ENCODE peak calls at places on chromosomes 6 and 20, in seven cellular contexts. One of them, this sample, is unnamed.

GRCh38 chr6:153032255-153032882 is 29.9 kb upstream of the MTRF1L start:
- DNase-seq in GM12878: no peak
- DNase-seq in H1: no peak
- DNase-seq in SK-N-SH: peak; percentile 14
- DNase-seq in HCT116: peak; percentile 27
- DNase-seq in HepG2: peak; percentile 22
- DNase-seq in K562: peak; percentile 30
- DNase-seq in this sample: no peak

GRCh38 chr6:90286884-90287488 is 9.7 kb downstream of the BACH2 start:
- DNase-seq in K562: peak; percentile 80
- DNase-seq in SK-N-SH: peak; percentile 41
- DNase-seq in HCT116: peak; percentile 72
- DNase-seq in GM12878: no peak
- DNase-seq in HepG2: peak; percentile 28
- DNase-seq in H1: peak; percentile 62
- DNase-seq in this sample: peak; percentile 40

GRCh38 chr20:62801284-62802010 is 3.2 kb upstream of the OGFR start:
- DNase-seq in H1: no peak
- DNase-seq in HCT116: no peak
- DNase-seq in K562: no peak
- DNase-seq in GM12878: no peak
- DNase-seq in SK-N-SH: no peak
- DNase-seq in HepG2: no peak
- DNase-seq in this sample: no peak

GRCh38 chr20:7996898-7997297 is 22.7 kb downstream of the TMX4 start:
- DNase-seq in HepG2: no peak
- DNase-seq in SK-N-SH: no peak
- DNase-seq in HCT116: no peak
- DNase-seq in K562: no peak
- DNase-seq in GM12878: no peak
- DNase-seq in H1: no peak
- DNase-seq in this sample: no peak

GRCh38 chr6:14641401-14641800 is 523.8 kb downstream of the CD83 start:
- DNase-seq in GM12878: no peak
- DNase-seq in HCT116: no peak
- DNase-seq in SK-N-SH: no peak
- DNase-seq in HepG2: no peak
- DNase-seq in K562: no peak
- DNase-seq in H1: no peak
- DNase-seq in this sample: no peak

GRCh38 chr6:159695984-159696383 is 2.9 kb upstream of the SOD2 start:
- DNase-seq in HepG2: no peak
- DNase-seq in SK-N-SH: no peak
- DNase-seq in HCT116: no peak
- DNase-seq in GM12878: no peak
- DNase-seq in K562: no peak
- DNase-seq in H1: no peak
- DNase-seq in this sample: no peak

GRCh38 chr6:74925683-74926082 is 280.2 kb downstream of the COL12A1 start:
- DNase-seq in HCT116: no peak
- DNase-seq in K562: no peak
- DNase-seq in HepG2: no peak
- DNase-seq in H1: no peak
- DNase-seq in GM12878: no peak
- DNase-seq in SK-N-SH: no peak
- DNase-seq in this sample: no peak

GRCh38 chr6:137923866-137924616 is 57.0 kb downstream of the TNFAIP3 start:
- DNase-seq in HCT116: no peak
- DNase-seq in H1: no peak
- DNase-seq in SK-N-SH: no peak
- DNase-seq in HepG2: no peak
- DNase-seq in GM12878: no peak
- DNase-seq in K562: no peak
- DNase-seq in this sample: no peak

GRCh38 chr6:137655291-137655690 is 161.1 kb upstream of the OLIG3 start:
- DNase-seq in K562: no peak
- DNase-seq in SK-N-SH: no peak
- DNase-seq in GM12878: no peak
- DNase-seq in HCT116: no peak
- DNase-seq in H1: no peak
- DNase-seq in HepG2: no peak
- DNase-seq in this sample: no peak

GRCh38 chr20:24017160-24017761 is 28.7 kb upstream of the GGTLC1 start:
- DNase-seq in HepG2: no peak
- DNase-seq in GM12878: no peak
- DNase-seq in SK-N-SH: no peak
- DNase-seq in H1: no peak
- DNase-seq in HCT116: no peak
- DNase-seq in K562: no peak
- DNase-seq in this sample: no peak

GRCh38 chr6:54335871-54336270 is 27.6 kb downstream of the TINAG start:
- DNase-seq in H1: no peak
- DNase-seq in HCT116: peak; percentile 78
- DNase-seq in K562: no peak
- DNase-seq in HepG2: peak; percentile 1
- DNase-seq in SK-N-SH: peak; percentile 0
- DNase-seq in GM12878: no peak
- DNase-seq in this sample: no peak

GRCh38 chr6:158387036-158387435 is 74.8 kb downstream of the TULP4 start:
- DNase-seq in H1: no peak
- DNase-seq in HepG2: peak; percentile 46
- DNase-seq in K562: peak; percentile 14
- DNase-seq in HCT116: peak; percentile 4
- DNase-seq in GM12878: no peak
- DNase-seq in SK-N-SH: no peak
- DNase-seq in this sample: no peak

GRCh38 chr20:62703853-62704228 is 4.8 kb upstream of the NTSR1 start:
- DNase-seq in H1: no peak
- DNase-seq in SK-N-SH: no peak
- DNase-seq in HCT116: no peak
- DNase-seq in K562: no peak
- DNase-seq in HepG2: no peak
- DNase-seq in GM12878: no peak
- DNase-seq in this sample: no peak

GRCh38 chr6:163820171-163820570 is 405.7 kb downstream of the QKI start:
- DNase-seq in K562: no peak
- DNase-seq in GM12878: no peak
- DNase-seq in SK-N-SH: no peak
- DNase-seq in HepG2: no peak
- DNase-seq in H1: no peak
- DNase-seq in HCT116: no peak
- DNase-seq in this sample: no peak

GRCh38 chr20:17896771-17897369 is 71.7 kb downstream of the SNX5 start:
- DNase-seq in GM12878: peak; percentile 48
- DNase-seq in SK-N-SH: no peak
- DNase-seq in HepG2: peak; percentile 99
- DNase-seq in HCT116: no peak
- DNase-seq in K562: peak; percentile 12
- DNase-seq in H1: no peak
- DNase-seq in this sample: no peak

GRCh38 chr6:118281291-118281690 is 266.8 kb upstream of the PLN start:
- DNase-seq in H1: no peak
- DNase-seq in HepG2: peak; percentile 11
- DNase-seq in GM12878: no peak
- DNase-seq in K562: no peak
- DNase-seq in SK-N-SH: no peak
- DNase-seq in HCT116: no peak
- DNase-seq in this sample: no peak

GRCh38 chr20:33296206-33296605 is 13.2 kb downstream of the BPIFB1 start:
- DNase-seq in HCT116: no peak
- DNase-seq in H1: no peak
- DNase-seq in HepG2: no peak
- DNase-seq in GM12878: no peak
- DNase-seq in SK-N-SH: no peak
- DNase-seq in K562: no peak
- DNase-seq in this sample: no peak

GRCh38 chr6:35634316-35634715 is 54.4 kb downstream of the FKBP5 start:
- DNase-seq in GM12878: no peak
- DNase-seq in H1: no peak
- DNase-seq in HCT116: no peak
- DNase-seq in SK-N-SH: no peak
- DNase-seq in K562: no peak
- DNase-seq in HepG2: no peak
- DNase-seq in this sample: no peak

GRCh38 chr20:62365814-62366369 is 1.2 kb downstream of the LAMA5 start:
- DNase-seq in GM12878: no peak
- DNase-seq in K562: peak; percentile 88
- DNase-seq in H1: no peak
- DNase-seq in SK-N-SH: no peak
- DNase-seq in HCT116: no peak
- DNase-seq in HepG2: no peak
- DNase-seq in this sample: peak; percentile 84

GRCh38 chr6:163165922-163166321 is 248.6 kb upstream of the QKI start:
- DNase-seq in K562: no peak
- DNase-seq in SK-N-SH: peak; percentile 84
- DNase-seq in HCT116: no peak
- DNase-seq in H1: no peak
- DNase-seq in HepG2: no peak
- DNase-seq in GM12878: no peak
- DNase-seq in this sample: no peak

GRCh38 chr6:111469543-111469942 is 13.5 kb downstream of the REV3L start:
- DNase-seq in HepG2: no peak
- DNase-seq in GM12878: no peak
- DNase-seq in H1: no peak
- DNase-seq in HCT116: no peak
- DNase-seq in K562: no peak
- DNase-seq in SK-N-SH: no peak
- DNase-seq in this sample: no peak

DNA sequence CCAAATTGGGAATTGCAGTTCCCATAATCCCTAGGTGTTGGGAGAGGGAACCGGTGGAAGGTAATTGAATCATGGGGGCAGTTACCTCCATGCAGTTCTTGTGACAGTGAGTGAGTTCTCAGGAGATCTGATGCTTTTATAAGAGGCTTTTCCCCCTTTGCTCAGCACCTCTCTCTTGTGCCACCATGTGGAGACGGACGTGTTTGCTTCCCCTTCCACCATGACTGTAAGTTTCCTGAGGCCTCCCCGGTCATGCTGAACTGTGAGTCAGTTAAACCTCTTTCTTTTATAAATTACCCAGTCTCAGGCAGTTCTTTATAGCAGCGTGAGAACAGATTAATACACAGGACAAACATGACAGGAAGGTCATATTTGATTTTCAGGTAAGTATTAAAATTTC is 25.3 kb upstream of the HECA start:
- DNase-seq in H1: no peak
- DNase-seq in GM12878: no peak
- DNase-seq in SK-N-SH: no peak
- DNase-seq in HepG2: peak; percentile 51
- DNase-seq in HCT116: peak; percentile 32
- DNase-seq in K562: peak; percentile 49
- DNase-seq in this sample: no peak
- TF ChIP-seq JUND in H1: no peak
- TF ChIP-seq JUND in GM12878: no peak
- TF ChIP-seq JUND in SK-N-SH: no peak
- TF ChIP-seq JUND in HepG2: no peak
- TF ChIP-seq JUND in HCT116: no peak
- TF ChIP-seq JUND in K562: no peak
- TF ChIP-seq JUND in this sample: no peak

DNA sequence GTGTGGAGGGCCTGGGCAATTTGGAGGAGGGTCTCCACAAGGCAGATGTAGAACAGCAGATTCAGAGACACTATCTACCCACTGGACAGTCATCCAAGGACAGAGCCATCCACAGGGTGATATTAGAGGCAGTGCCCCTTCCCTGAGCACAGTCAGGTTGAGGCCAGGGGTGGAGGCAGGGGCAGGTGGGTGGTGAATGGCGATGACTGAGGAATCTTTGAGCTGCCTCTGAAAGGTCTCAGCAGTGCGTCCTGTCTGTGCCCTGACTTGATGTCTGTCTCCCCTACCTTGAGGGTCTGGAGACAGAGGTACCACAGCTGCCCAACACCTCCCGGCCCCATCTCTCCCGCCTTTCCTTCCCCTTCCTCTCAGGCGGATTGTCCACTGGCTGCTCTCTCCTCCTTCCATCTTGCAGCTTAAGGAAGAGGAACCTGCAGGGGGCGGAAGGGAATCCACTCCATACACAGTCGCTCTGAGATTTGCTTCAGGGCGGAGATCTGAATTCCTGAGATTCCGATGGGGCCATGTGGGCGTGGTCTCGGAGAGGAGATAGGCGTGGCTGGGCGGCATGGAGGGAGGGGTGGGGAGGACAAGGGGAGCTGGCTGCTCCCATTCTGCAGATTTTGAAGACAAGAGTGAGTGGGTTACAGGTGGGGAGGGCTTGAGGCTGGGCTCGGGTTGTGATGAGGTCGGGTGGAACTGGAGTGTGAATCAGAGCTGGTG is 1.7 kb downstream of the MUCL3 start:
- DNase-seq in HepG2: peak; percentile 86
- DNase-seq in H1: peak; percentile 83
- DNase-seq in HCT116: peak; percentile 83
- DNase-seq in SK-N-SH: peak; percentile 41
- DNase-seq in GM12878: no peak
- DNase-seq in K562: peak; percentile 83
- DNase-seq in this sample: peak; percentile 96
- TF ChIP-seq JUND in HepG2: no peak
- TF ChIP-seq JUND in H1: no peak
- TF ChIP-seq JUND in HCT116: no peak
- TF ChIP-seq JUND in SK-N-SH: no peak
- TF ChIP-seq JUND in GM12878: no peak
- TF ChIP-seq JUND in K562: no peak
- TF ChIP-seq JUND in this sample: no peak

GRCh38 chr6:73348550-73349204 is 5.4 kb downstream of the DPPA5 start:
- DNase-seq in K562: no peak
- DNase-seq in HCT116: no peak
- DNase-seq in H1: no peak
- DNase-seq in HepG2: no peak
- DNase-seq in SK-N-SH: no peak
- DNase-seq in GM12878: no peak
- DNase-seq in this sample: no peak

GRCh38 chr6:73353636-73354388 is at the start of gene DPPA5:
- DNase-seq in H1: no peak
- DNase-seq in GM12878: no peak
- DNase-seq in HepG2: no peak
- DNase-seq in SK-N-SH: no peak
- DNase-seq in K562: no peak
- DNase-seq in HCT116: no peak
- DNase-seq in this sample: no peak

GRCh38 chr6:73349311-73349710 is 4.8 kb downstream of the DPPA5 start:
- DNase-seq in GM12878: no peak
- DNase-seq in HepG2: no peak
- DNase-seq in H1: peak; percentile 78
- DNase-seq in K562: no peak
- DNase-seq in SK-N-SH: no peak
- DNase-seq in HCT116: no peak
- DNase-seq in this sample: no peak

DNA sequence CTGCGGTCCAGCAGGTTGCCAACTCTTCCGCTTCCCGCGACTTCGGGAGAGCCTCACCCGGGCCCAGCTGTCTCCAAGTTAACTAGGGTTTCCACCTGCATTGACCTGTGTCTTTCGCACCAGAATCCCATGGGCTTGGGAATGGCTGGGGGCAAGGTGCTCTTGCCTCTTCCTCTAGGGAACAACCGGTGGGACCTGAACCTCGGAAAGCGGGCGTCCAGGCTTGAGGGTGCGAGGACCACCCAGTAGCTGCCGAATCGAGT is 244 bp upstream of the DPPA5 start:
- DNase-seq in K562: no peak
- DNase-seq in H1: no peak
- DNase-seq in HCT116: no peak
- DNase-seq in SK-N-SH: no peak
- DNase-seq in GM12878: no peak
- DNase-seq in HepG2: no peak
- DNase-seq in this sample: no peak
- TF ChIP-seq JUND in K562: no peak
- TF ChIP-seq JUND in H1: no peak
- TF ChIP-seq JUND in HCT116: no peak
- TF ChIP-seq JUND in SK-N-SH: no peak
- TF ChIP-seq JUND in GM12878: no peak
- TF ChIP-seq JUND in HepG2: no peak
- TF ChIP-seq JUND in this sample: no peak

GRCh38 chr20:19745106-19745505 is 13.0 kb upstream of the RIN2 start:
- DNase-seq in K562: no peak
- DNase-seq in GM12878: no peak
- DNase-seq in H1: no peak
- DNase-seq in HepG2: no peak
- DNase-seq in SK-N-SH: no peak
- DNase-seq in HCT116: no peak
- DNase-seq in this sample: no peak
- TF ChIP-seq JUND in K562: no peak
- TF ChIP-seq JUND in GM12878: no peak
- TF ChIP-seq JUND in H1: no peak
- TF ChIP-seq JUND in HepG2: no peak
- TF ChIP-seq JUND in SK-N-SH: no peak
- TF ChIP-seq JUND in HCT116: no peak
- TF ChIP-seq JUND in this sample: no peak

This sample was measured in T47D.